ENCODE peak calls at places on chromosomes 11 and 22, in seven cellular contexts. One of them, this sample, is unnamed.

GRCh38 chr11:106619320-106619990 is 398.8 kb downstream of the GUCY1A2 start:
- DNase-seq in right atrium auricular region: no peak
- DNase-seq in stimulated activated CD4-positive, alpha-beta T cell treated with anti-CD3 and anti-CD28 coated beads, Interleukin-4, amount 100 ng/mL, for 4 hours: no peak
- DNase-seq in HS-5: peak
- DNase-seq in sciatic nerve: no peak
- DNase-seq in neural crest cell: no peak
- DNase-seq in iris pigment epithelial cell: peak
- DNase-seq in this sample: no peak

GRCh38 chr11:71181566-71181965 is 70.8 kb downstream of the SHANK2 start:
- DNase-seq in stimulated activated CD4-positive, alpha-beta T cell treated with anti-CD3 and anti-CD28 coated beads, Interleukin-4, amount 100 ng/mL, for 4 hours: no peak
- DNase-seq in right atrium auricular region: no peak
- DNase-seq in HS-5: no peak
- DNase-seq in sciatic nerve: peak
- DNase-seq in neural crest cell: no peak
- DNase-seq in iris pigment epithelial cell: no peak
- DNase-seq in this sample: no peak

GRCh38 chr11:60910711-60911366 is 3.1 kb upstream of the TMEM109 start:
- DNase-seq in neural crest cell: no peak
- DNase-seq in HS-5: no peak
- DNase-seq in sciatic nerve: no peak
- DNase-seq in right atrium auricular region: no peak
- DNase-seq in iris pigment epithelial cell: no peak
- DNase-seq in stimulated activated CD4-positive, alpha-beta T cell treated with anti-CD3 and anti-CD28 coated beads, Interleukin-4, amount 100 ng/mL, for 4 hours: no peak
- DNase-seq in this sample: no peak

GRCh38 chr11:3954448-3955298 is 99.2 kb downstream of the STIM1 start:
- DNase-seq in iris pigment epithelial cell: peak
- DNase-seq in neural crest cell: no peak
- DNase-seq in sciatic nerve: no peak
- DNase-seq in HS-5: peak
- DNase-seq in right atrium auricular region: no peak
- DNase-seq in stimulated activated CD4-positive, alpha-beta T cell treated with anti-CD3 and anti-CD28 coated beads, Interleukin-4, amount 100 ng/mL, for 4 hours: no peak
- DNase-seq in this sample: no peak

GRCh38 chr11:117319214-117319840 is 3.3 kb upstream of the BACE1 start:
- DNase-seq in neural crest cell: no peak
- DNase-seq in right atrium auricular region: no peak
- DNase-seq in sciatic nerve: no peak
- DNase-seq in iris pigment epithelial cell: peak
- DNase-seq in HS-5: no peak
- DNase-seq in stimulated activated CD4-positive, alpha-beta T cell treated with anti-CD3 and anti-CD28 coated beads, Interleukin-4, amount 100 ng/mL, for 4 hours: no peak
- DNase-seq in this sample: peak

GRCh38 chr11:92770981-92771380 is 198.5 kb upstream of the MTNR1B start:
- DNase-seq in right atrium auricular region: no peak
- DNase-seq in neural crest cell: no peak
- DNase-seq in stimulated activated CD4-positive, alpha-beta T cell treated with anti-CD3 and anti-CD28 coated beads, Interleukin-4, amount 100 ng/mL, for 4 hours: no peak
- DNase-seq in sciatic nerve: no peak
- DNase-seq in HS-5: no peak
- DNase-seq in iris pigment epithelial cell: no peak
- DNase-seq in this sample: no peak

GRCh38 chr11:76371170-76371569 is 9.8 kb downstream of the THAP12 start:
- DNase-seq in HS-5: peak
- DNase-seq in sciatic nerve: no peak
- DNase-seq in stimulated activated CD4-positive, alpha-beta T cell treated with anti-CD3 and anti-CD28 coated beads, Interleukin-4, amount 100 ng/mL, for 4 hours: peak
- DNase-seq in right atrium auricular region: no peak
- DNase-seq in iris pigment epithelial cell: peak
- DNase-seq in neural crest cell: no peak
- DNase-seq in this sample: peak

GRCh38 chr22:47547881-47548630 is 785.6 kb downstream of the TBC1D22A start:
- DNase-seq in right atrium auricular region: peak
- DNase-seq in sciatic nerve: no peak
- DNase-seq in stimulated activated CD4-positive, alpha-beta T cell treated with anti-CD3 and anti-CD28 coated beads, Interleukin-4, amount 100 ng/mL, for 4 hours: no peak
- DNase-seq in iris pigment epithelial cell: no peak
- DNase-seq in HS-5: no peak
- DNase-seq in neural crest cell: no peak
- DNase-seq in this sample: no peak

GRCh38 chr11:73140213-73141030 is 1.7 kb downstream of the FCHSD2 start:
- DNase-seq in iris pigment epithelial cell: peak
- DNase-seq in HS-5: no peak
- DNase-seq in neural crest cell: peak
- DNase-seq in right atrium auricular region: no peak
- DNase-seq in sciatic nerve: peak
- DNase-seq in stimulated activated CD4-positive, alpha-beta T cell treated with anti-CD3 and anti-CD28 coated beads, Interleukin-4, amount 100 ng/mL, for 4 hours: no peak
- DNase-seq in this sample: no peak

GRCh38 chr22:23263651-23264555 is 83.6 kb downstream of the BCR start:
- DNase-seq in right atrium auricular region: no peak
- DNase-seq in iris pigment epithelial cell: no peak
- DNase-seq in sciatic nerve: no peak
- DNase-seq in neural crest cell: no peak
- DNase-seq in stimulated activated CD4-positive, alpha-beta T cell treated with anti-CD3 and anti-CD28 coated beads, Interleukin-4, amount 100 ng/mL, for 4 hours: peak
- DNase-seq in HS-5: no peak
- DNase-seq in this sample: no peak

GRCh38 chr22:35873426-35873825 is 155.2 kb downstream of the RBFOX2 start:
- DNase-seq in HS-5: no peak
- DNase-seq in stimulated activated CD4-positive, alpha-beta T cell treated with anti-CD3 and anti-CD28 coated beads, Interleukin-4, amount 100 ng/mL, for 4 hours: no peak
- DNase-seq in sciatic nerve: no peak
- DNase-seq in right atrium auricular region: no peak
- DNase-seq in neural crest cell: no peak
- DNase-seq in iris pigment epithelial cell: no peak
- DNase-seq in this sample: no peak

GRCh38 chr22:36768616-36769015 is 7.3 kb downstream of the IFT27 start:
- DNase-seq in HS-5: no peak
- DNase-seq in iris pigment epithelial cell: no peak
- DNase-seq in neural crest cell: no peak
- DNase-seq in sciatic nerve: peak
- DNase-seq in right atrium auricular region: no peak
- DNase-seq in stimulated activated CD4-positive, alpha-beta T cell treated with anti-CD3 and anti-CD28 coated beads, Interleukin-4, amount 100 ng/mL, for 4 hours: no peak
- DNase-seq in this sample: no peak

GRCh38 chr11:115653076-115653475 is 148.9 kb upstream of the CADM1 start:
- DNase-seq in sciatic nerve: no peak
- DNase-seq in stimulated activated CD4-positive, alpha-beta T cell treated with anti-CD3 and anti-CD28 coated beads, Interleukin-4, amount 100 ng/mL, for 4 hours: no peak
- DNase-seq in HS-5: peak
- DNase-seq in iris pigment epithelial cell: no peak
- DNase-seq in neural crest cell: no peak
- DNase-seq in right atrium auricular region: no peak
- DNase-seq in this sample: no peak

GRCh38 chr11:74592441-74593362 is at the start of gene POLD3:
- DNase-seq in right atrium auricular region: peak
- DNase-seq in neural crest cell: peak
- DNase-seq in iris pigment epithelial cell: peak
- DNase-seq in sciatic nerve: peak
- DNase-seq in HS-5: peak
- DNase-seq in stimulated activated CD4-positive, alpha-beta T cell treated with anti-CD3 and anti-CD28 coated beads, Interleukin-4, amount 100 ng/mL, for 4 hours: peak
- DNase-seq in this sample: peak